ENCODE peak calls at places on chromosomes 6 and 20, in four cellular contexts. H is GM12878, V is K562, N is HepG2. Y is an unnamed sample.

GRCh38 chr6:157896931-157897330 is 73.9 kb downstream of the SNX9 start:
- DNase-seq in H (no peak), V (no peak), N (no peak), Y (no peak)

GRCh38 chr20:25867776-25868649 is 171.4 kb upstream of the ZNF337 start:
- DNase-seq in H (no peak), V (peak), N (no peak), Y (no peak)

GRCh38 chr6:137390264-137390787 is 103.9 kb downstream of the OLIG3 start:
- DNase-seq in H (no peak), V (no peak), N (no peak), Y (no peak)

GRCh38 chr6:94350833-94351232 is 931.5 kb upstream of the EPHA7 start:
- DNase-seq in H (no peak), V (no peak), N (no peak), Y (no peak)

GRCh38 chr6:42260972-42261371 is 43.3 kb upstream of the MRPS10 start:
- DNase-seq in H (no peak), V (peak), N (no peak), Y (peak)

GRCh38 chr20:63087872-63088680 is 81.3 kb upstream of the BHLHE23 start:
- DNase-seq in H (no peak), V (no peak), N (no peak), Y (no peak)

GRCh38 chr20:62301773-62302340 is 940 bp upstream of the ADRM1 start:
- DNase-seq in H (peak), V (peak), N (peak), Y (peak)

GRCh38 chr20:17615645-17616479 is 46.0 kb downstream of the DSTN start:
- DNase-seq in H (no peak), V (no peak), N (no peak), Y (no peak)

GRCh38 chr20:20665200-20665599 is 47.2 kb downstream of the RALGAPA2 start:
- DNase-seq in H (no peak), V (no peak), N (no peak), Y (no peak)

GRCh38 chr6:29995346-29995777 is 53.0 kb downstream of the HLA-A start:
- DNase-seq in H (no peak), V (no peak), N (no peak), Y (no peak)

GRCh38 chr20:25008388-25009217 is 16.1 kb upstream of the APMAP start:
- DNase-seq in H (no peak), V (no peak), N (no peak), Y (no peak)

GRCh38 chr20:36881888-36882287 is 6.0 kb downstream of the TLDC2 start:
- DNase-seq in H (no peak), V (no peak), N (no peak), Y (no peak)

GRCh38 chr20:25750765-25751696 is 54.4 kb upstream of the ZNF337 start:
- DNase-seq in H (peak), V (peak), N (peak), Y (peak)

DNA sequence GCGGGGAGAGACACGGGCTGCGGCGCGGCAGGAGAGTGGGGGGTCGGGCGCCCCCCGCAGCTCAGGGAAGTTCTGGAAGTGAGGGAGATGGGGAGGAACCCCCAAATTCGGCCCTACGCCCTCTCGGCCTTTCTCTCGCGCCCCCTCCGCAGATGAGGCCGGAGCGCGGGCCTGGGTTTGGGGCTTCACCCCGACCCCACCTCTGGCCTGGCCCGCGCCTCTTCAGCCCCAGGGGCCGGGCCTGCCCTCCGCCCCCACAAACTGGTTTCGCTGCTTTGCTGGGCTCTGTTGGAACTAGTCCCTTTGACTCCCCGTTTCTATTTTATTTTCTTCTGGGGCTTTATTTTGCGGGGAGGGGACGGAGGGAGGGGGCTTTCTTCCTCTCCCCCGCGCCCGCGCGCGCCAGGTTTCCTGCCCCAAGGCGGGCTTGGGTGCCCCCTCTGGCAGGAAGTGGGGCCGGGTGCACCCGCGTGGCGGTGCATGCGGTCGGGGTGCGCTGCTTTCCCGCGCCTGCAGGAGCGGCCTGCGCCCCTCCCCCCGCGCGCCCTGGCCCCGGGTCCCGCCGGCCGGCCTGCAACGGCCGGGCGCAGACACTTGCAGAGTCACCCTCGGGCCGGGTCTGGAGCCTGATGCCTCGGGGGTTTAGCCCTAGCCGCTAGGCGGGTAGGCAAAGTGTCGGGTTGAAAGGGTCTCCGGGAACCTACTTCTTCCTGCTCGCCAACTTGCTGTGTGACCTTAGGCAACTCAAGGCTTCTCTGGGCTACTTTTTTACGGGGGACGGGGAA is 1.2 kb downstream of the HMGA1 start:
- DNase-seq in H (no peak), V (peak), N (peak), Y (peak)
- TF ChIP-seq FOXK2 in H (no peak), V (no peak), N (no peak), Y (no peak)

GRCh38 chr6:56595490-56596122 is 47.1 kb downstream of the DST start:
- DNase-seq in H (peak), V (peak), N (peak), Y (peak)
- TF ChIP-seq FOXK2 in H (no peak), V (no peak), N (no peak), Y (no peak)

GRCh38 chr6:145042559-145042958 is 692.8 kb downstream of the EPM2A start:
- DNase-seq in H (no peak), V (no peak), N (peak), Y (no peak)
- TF ChIP-seq FOXK2 in H (no peak), V (no peak), N (no peak), Y (no peak)

GRCh38 chr6:164105705-164106104 is 691.2 kb downstream of the QKI start:
- DNase-seq in H (no peak), V (no peak), N (no peak), Y (no peak)
- TF ChIP-seq FOXK2 in H (no peak), V (no peak), N (no peak), Y (no peak)

GRCh38 chr6:62982951-62983350 is 228.3 kb upstream of the FKBP1C start:
- DNase-seq in H (no peak), V (no peak), N (no peak), Y (no peak)
- TF ChIP-seq FOXK2 in H (no peak), V (no peak), N (no peak), Y (no peak)

DNA sequence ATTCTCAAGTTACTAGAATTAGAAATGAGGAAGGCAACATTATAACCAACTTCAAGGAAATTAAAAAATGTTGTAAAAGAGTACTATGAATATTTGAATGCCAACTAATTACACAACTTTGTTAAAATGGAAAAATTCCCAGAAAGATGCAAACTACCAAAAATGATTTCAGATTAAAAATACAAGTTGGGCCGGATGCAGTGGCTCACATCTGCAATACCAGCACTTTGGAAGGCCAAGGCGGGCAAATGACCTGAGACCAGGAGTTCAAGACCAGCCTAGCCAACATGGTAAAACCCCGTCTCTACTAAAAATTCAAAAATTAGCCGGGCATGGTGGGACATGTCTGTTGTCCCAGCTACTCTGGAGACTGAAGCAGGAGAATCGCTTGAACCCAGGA is 874.2 kb upstream of the GJE1 start:
- DNase-seq in H (no peak), V (no peak), N (no peak), Y (no peak)
- TF ChIP-seq FOXK2 in H (no peak), V (no peak), N (no peak), Y (no peak)

GRCh38 chr20:53827996-53828672 is 234.5 kb upstream of the ZNF217 start:
- DNase-seq in H (no peak), V (no peak), N (no peak), Y (no peak)
- TF ChIP-seq FOXK2 in H (no peak), V (no peak), N (no peak), Y (no peak)

GRCh38 chr6:26613201-26613600 is 16.4 kb downstream of the ABT1 start:
- DNase-seq in H (no peak), V (no peak), N (no peak), Y (no peak)

GRCh38 chr6:26613717-26614683 is 17.2 kb downstream of the ABT1 start:
- DNase-seq in H (no peak), V (no peak), N (no peak), Y (no peak)

GRCh38 chr6:26611599-26611998 is 14.8 kb downstream of the ABT1 start:
- DNase-seq in H (no peak), V (no peak), N (no peak), Y (no peak)

GRCh38 chr6:26607434-26608230 is 10.9 kb downstream of the ABT1 start:
- DNase-seq in H (no peak), V (peak), N (peak), Y (peak)

GRCh38 chr6:26609463-26609862 is 12.7 kb downstream of the ABT1 start:
- DNase-seq in H (no peak), V (no peak), N (no peak), Y (no peak)
- TF ChIP-seq FOXK2 in H (no peak), V (no peak), N (no peak), Y (no peak)

GRCh38 chr6:113362542-113363430 is 494.4 kb upstream of the MARCKS start:
- DNase-seq in H (no peak), V (no peak), N (no peak), Y (no peak)
- TF ChIP-seq FOXK2 in H (no peak), V (no peak), N (no peak), Y (no peak)

Y was measured in HEK293T.